ENCODE peak calls at places on chromosome 2, in six cellular contexts. R is NCI-H1436, C is NCI-H1092, F is right cardiac atrium, O is GM19239, U is stromal cell of bone marrow. D is an unnamed sample.

GRCh38 chr2:63054812-63055509 is 4.3 kb downstream of the OTX1 start:
- DNase-seq in U (no peak), R (no peak), C (no peak), O (no peak), F (no peak), D (no peak)

GRCh38 chr2:160647967-160648685 is 154.5 kb upstream of the RBMS1 start:
- DNase-seq in F (peak), O (no peak), C (no peak), R (peak), U (no peak), D (no peak)

GRCh38 chr2:143939976-143940375 is 579.9 kb downstream of the ZEB2 start:
- DNase-seq in F (no peak), O (no peak), U (peak), C (no peak), R (no peak), D (no peak)

GRCh38 chr2:74835831-74836674 is 2.1 kb downstream of the HK2 start:
- DNase-seq in R (peak), F (no peak), O (peak), U (peak), C (no peak), D (no peak)

GRCh38 chr2:85760371-85760770 is 6.6 kb downstream of the ATOH8 start:
- DNase-seq in R (no peak), U (no peak), O (no peak), C (no peak), F (peak), D (no peak)

GRCh38 chr2:241798631-241799521 is 10.1 kb upstream of the NEU4 start:
- DNase-seq in R (no peak), F (peak), O (peak), U (no peak), C (no peak), D (no peak)

GRCh38 chr2:237885931-237886701 is 26.7 kb downstream of the RAMP1 start:
- DNase-seq in U (no peak), C (no peak), F (peak), O (no peak), R (peak), D (no peak)

GRCh38 chr2:224145751-224146355 is 106.8 kb upstream of the SERPINE2 start:
- DNase-seq in F (no peak), O (no peak), R (no peak), C (no peak), U (peak), D (peak)

GRCh38 chr2:37287966-37288365 is 36.7 kb downstream of the PRKD3 start:
- DNase-seq in O (no peak), R (no peak), F (no peak), U (no peak), C (no peak), D (no peak)

GRCh38 chr2:127770973-127771735 is 39.8 kb downstream of the WDR33 start:
- DNase-seq in R (no peak), U (peak), F (no peak), O (no peak), C (no peak), D (peak)

GRCh38 chr2:16747257-16747656 is 81.6 kb upstream of the CYRIA start:
- DNase-seq in C (no peak), O (no peak), R (no peak), U (no peak), F (no peak), D (no peak)

GRCh38 chr2:149463328-149464002 is 124.1 kb downstream of the MMADHC start:
- DNase-seq in C (no peak), U (no peak), F (no peak), O (no peak), R (no peak), D (no peak)

GRCh38 chr2:196036442-196036841 is 32.2 kb downstream of the DNAH7 start:
- DNase-seq in C (no peak), O (no peak), U (no peak), R (no peak), F (no peak), D (no peak)

GRCh38 chr2:23746141-23746863 is 180.6 kb downstream of the ATAD2B start:
- DNase-seq in O (no peak), C (no peak), U (no peak), R (no peak), F (no peak), D (no peak)

GRCh38 chr2:29923110-29923721 is 1.8 kb upstream of the ALK start:
- DNase-seq in U (peak), R (peak), F (peak), O (peak), C (peak), D (peak)

GRCh38 chr2:8572712-8573233 is 109.1 kb upstream of the ID2 start:
- DNase-seq in F (no peak), U (no peak), O (no peak), C (no peak), R (no peak), D (no peak)

D was measured in GM04504.